ENCODE peak calls at places on chromosomes 1 and 21, in ten cellular contexts. Z is skeletal muscle cell, D is IMR-90, G is left ventricle myocardium superior, P is fibroblast of the aortic adventitia, N is astrocyte, R is naive B cell, O is COLO829, B is hepatocyte, X is endodermal cell. K is an unnamed sample.

GRCh38 chr21:15560383-15561056 is 169.3 kb upstream of the USP25 start:
- DNase-seq in Z (no peak), N (peak), X (no peak), G (no peak), R (no peak), P (no peak), D (no peak), O (no peak), B (no peak), K (peak)

GRCh38 chr1:60904079-60904852 is 178.1 kb upstream of the NFIA start:
- DNase-seq in X (no peak), P (peak), N (peak), Z (peak), R (no peak), D (no peak), G (peak), B (no peak), O (no peak), K (no peak)

GRCh38 chr1:193014354-193014753 is 44.8 kb downstream of the UCHL5 start:
- DNase-seq in R (no peak), D (no peak), X (no peak), N (peak), P (peak), O (no peak), Z (no peak), B (no peak), G (no peak), K (peak)

GRCh38 chr1:183620311-183620710 is 15.3 kb downstream of the ARPC5 start:
- DNase-seq in P (no peak), Z (no peak), G (no peak), R (no peak), O (no peak), B (no peak), N (no peak), X (no peak), D (no peak), K (no peak)

GRCh38 chr21:45381865-45382697 is 22.9 kb upstream of the COL18A1 start:
- DNase-seq in N (no peak), D (no peak), G (peak), O (no peak), B (no peak), Z (no peak), X (peak), P (no peak), R (no peak), K (no peak)

GRCh38 chr1:96075704-96076455 is 645.7 kb upstream of the PTBP2 start:
- DNase-seq in N (no peak), R (no peak), B (no peak), P (no peak), D (no peak), O (peak), Z (no peak), G (no peak), X (no peak), K (no peak)

GRCh38 chr1:227926216-227926791 is 21.4 kb downstream of the WNT9A start:
- DNase-seq in O (no peak), B (no peak), G (peak), N (no peak), Z (no peak), R (no peak), X (no peak), D (no peak), P (no peak), K (no peak)

GRCh38 chr1:207822124-207822601 is 70.3 kb downstream of the CD46 start:
- DNase-seq in P (no peak), X (no peak), N (no peak), O (no peak), G (no peak), Z (no peak), D (no peak), B (no peak), R (peak), K (no peak)

GRCh38 chr1:22826630-22827580 is 116.3 kb downstream of the EPHB2 start:
- DNase-seq in D (no peak), P (peak), R (no peak), B (peak), Z (no peak), O (no peak), X (peak), G (peak), N (peak), K (no peak)

GRCh38 chr21:33813832-33814231 is 101.8 kb downstream of the ATP5PO start:
- DNase-seq in B (no peak), Z (no peak), R (no peak), G (no peak), D (no peak), X (no peak), O (no peak), N (no peak), P (no peak), K (no peak)

GRCh38 chr1:65395887-65396612 is 24.4 kb upstream of the LEPR start:
- DNase-seq in X (peak), O (no peak), G (no peak), R (no peak), Z (peak), B (no peak), P (peak), N (peak), D (peak), K (peak)

GRCh38 chr21:26513212-26513611 is 59.9 kb downstream of the CYYR1 start:
- DNase-seq in Z (peak), X (no peak), O (no peak), B (no peak), G (no peak), P (peak), R (no peak), D (no peak), N (peak), K (peak)

GRCh38 chr1:60287536-60287935 is 214.0 kb upstream of the C1orf87 start:
- DNase-seq in G (no peak), P (no peak), Z (no peak), X (no peak), R (no peak), N (no peak), B (no peak), D (no peak), O (peak), K (no peak)

GRCh38 chr1:117793396-117793795 is 136.0 kb downstream of the GDAP2 start:
- DNase-seq in P (no peak), G (no peak), B (no peak), O (no peak), R (no peak), Z (no peak), D (no peak), X (no peak), N (no peak), K (no peak)

GRCh38 chr1:166353162-166353561 is 186.4 kb upstream of the FAM78B start:
- DNase-seq in N (no peak), G (no peak), X (no peak), B (no peak), P (no peak), O (no peak), Z (no peak), D (no peak), R (no peak), K (no peak)

GRCh38 chr1:110864260-110864659 is 8.7 kb upstream of the CD53 start:
- DNase-seq in B (no peak), X (no peak), G (no peak), Z (no peak), O (no peak), P (no peak), N (no peak), R (no peak), D (no peak), K (no peak)

GRCh38 chr1:217274416-217274815 is 356.5 kb downstream of the GPATCH2 start:
- DNase-seq in R (no peak), G (no peak), D (peak), N (no peak), Z (peak), X (no peak), P (peak), B (no peak), O (no peak), K (peak)

GRCh38 chr1:22636369-22636768 is at the start of gene C1QA:
- DNase-seq in P (no peak), R (no peak), B (no peak), N (no peak), G (peak), Z (no peak), O (no peak), X (no peak), D (no peak), K (no peak)

GRCh38 chr1:197674286-197674685 is 101.0 kb downstream of the DENND1B start:
- DNase-seq in B (no peak), N (no peak), D (no peak), O (no peak), P (no peak), R (no peak), G (no peak), Z (no peak), X (peak), K (no peak)

GRCh38 chr21:46052703-46053651 is 44.9 kb upstream of the COL6A2 start:
- DNase-seq in Z (peak), O (no peak), B (no peak), P (peak), G (no peak), N (peak), X (no peak), D (peak), R (no peak), K (peak)

GRCh38 chr1:205709059-205709398 is 28.7 kb upstream of the SLC45A3 start:
- DNase-seq in G (no peak), R (no peak), P (peak), Z (peak), D (peak), X (no peak), N (peak), O (no peak), B (no peak), K (peak)

GRCh38 chr1:25502957-25503356 is 40.4 kb upstream of the LDLRAP1 start:
- DNase-seq in O (no peak), P (peak), N (peak), D (peak), B (peak), G (no peak), Z (peak), R (no peak), X (peak), K (peak)

GRCh38 chr1:18581420-18581880 is 49.2 kb upstream of the PAX7 start:
- DNase-seq in P (no peak), X (peak), N (no peak), O (peak), B (peak), Z (no peak), D (no peak), R (no peak), G (peak), K (peak)

GRCh38 chr1:53084589-53084971 is 22.6 kb downstream of the PODN start:
- DNase-seq in P (no peak), D (no peak), X (no peak), R (no peak), G (no peak), O (no peak), Z (no peak), B (no peak), N (no peak), K (no peak)

GRCh38 chr1:182972821-182973220 is 19.9 kb upstream of the SHCBP1L start:
- DNase-seq in X (no peak), N (peak), P (no peak), G (no peak), Z (no peak), D (no peak), O (no peak), R (no peak), B (no peak), K (no peak)

GRCh38 chr1:112762541-112763141 is 47.5 kb upstream of the PPM1J start:
- DNase-seq in G (no peak), O (no peak), P (peak), Z (peak), R (no peak), D (peak), N (peak), B (no peak), X (peak), K (peak)

GRCh38 chr1:230501845-230502244 is 75.7 kb upstream of the PGBD5 start:
- DNase-seq in N (no peak), X (no peak), O (no peak), G (no peak), D (no peak), B (peak), Z (no peak), R (no peak), P (no peak), K (peak)

GRCh38 chr1:228903573-228904122 is 168.4 kb downstream of the RHOU start:
- DNase-seq in P (peak), D (no peak), X (peak), G (no peak), O (no peak), Z (no peak), N (peak), B (no peak), R (no peak), K (peak)

GRCh38 chr21:34939673-34940321 is 109.3 kb downstream of the RUNX1 start:
- DNase-seq in D (no peak), R (no peak), P (no peak), Z (no peak), B (no peak), G (no peak), O (no peak), X (no peak), N (no peak), K (no peak)

GRCh38 chr1:165481820-165482532 is 37.0 kb upstream of the RXRG start:
- DNase-seq in N (peak), D (peak), X (no peak), Z (peak), B (peak), R (no peak), P (peak), O (peak), G (peak), K (peak)

GRCh38 chr1:29953938-29954337 is 717.6 kb downstream of the PTPRU start:
- DNase-seq in N (no peak), B (no peak), P (no peak), Z (no peak), O (no peak), D (no peak), G (no peak), X (peak), R (no peak), K (no peak)

K was measured in choroid plexus epithelial cell.